ENCODE peak calls at places on chromosomes 2 and 18, in ten cellular contexts. W, K, L, P, T, J, Y, M, D and I are unnamed samples. For H3K27me3, the result is how much of the 10 kb centered on the place peaks cover.

GRCh38 chr2:113283704-113284284 is 5.1 kb upstream of the PAX8 start:
- DNase-seq in W (no peak), K (peak), L (no peak), P (no peak), T (peak), J (peak), Y (peak), M (no peak), D (peak), I (peak)

GRCh38 chr18:72742002-72742401 is 125.8 kb downstream of the NETO1 start:
- DNase-seq in W (no peak), K (no peak), L (no peak), P (no peak), T (no peak), J (no peak), Y (no peak), M (no peak), D (no peak), I (no peak)

GRCh38 chr18:63619661-63620060 is 24.4 kb downstream of the SERPINB4 start:
- DNase-seq in W (no peak), K (no peak), L (no peak), P (no peak), T (peak), J (no peak), Y (no peak), M (no peak), D (no peak), I (peak)

GRCh38 chr2:29218550-29219125 is 103.4 kb downstream of the CLIP4 start:
- DNase-seq in W (no peak), K (no peak), L (no peak), P (no peak), T (no peak), J (no peak), Y (no peak), M (no peak), D (no peak), I (no peak)

GRCh38 chr2:28565720-28566295 is 69.9 kb downstream of the PLB1 start:
- DNase-seq in W (no peak), K (no peak), L (no peak), P (peak), T (no peak), J (no peak), Y (no peak), M (no peak), D (no peak), I (no peak)

GRCh38 chr2:27832396-27832795 is 57.8 kb downstream of the RBKS start:
- DNase-seq in W (no peak), K (no peak), L (no peak), P (no peak), T (peak), J (peak), Y (no peak), M (no peak), D (no peak), I (peak)

GRCh38 chr18:45998244-45998643 is 31.1 kb upstream of the EPG5 start:
- DNase-seq in W (no peak), K (no peak), L (no peak), P (no peak), T (no peak), J (no peak), Y (no peak), M (no peak), D (no peak), I (no peak)

GRCh38 chr2:23924589-23925359 is 2.1 kb downstream of the ATAD2B start:
- DNase-seq in W (no peak), K (no peak), L (no peak), P (no peak), T (no peak), J (no peak), Y (no peak), M (no peak), D (no peak), I (no peak)

GRCh38 chr2:100563407-100564247 is 834 bp downstream of the PDCL3 start:
- DNase-seq in W (no peak), K (peak), L (no peak), P (no peak), T (no peak), J (no peak), Y (no peak), M (no peak), D (no peak), I (no peak)

GRCh38 chr2:232588680-232589585 is 38.4 kb downstream of the EIF4E2 start:
- DNase-seq in W (no peak), K (peak), L (no peak), P (no peak), T (peak), J (peak), Y (peak), M (no peak), D (no peak), I (peak)

GRCh38 chr2:233965032-233965614 is 48.0 kb downstream of the TRPM8 start:
- DNase-seq in W (no peak), K (no peak), L (no peak), P (no peak), T (no peak), J (peak), Y (no peak), M (no peak), D (no peak), I (no peak)

GRCh38 chr2:197278804-197279763 is 31.5 kb downstream of the ANKRD44 start:
- DNase-seq in W (no peak), K (no peak), L (no peak), P (no peak), T (no peak), J (peak), Y (no peak), M (no peak), D (no peak), I (no peak)

GRCh38 chr18:77173274-77174030 is 40.9 kb upstream of the MBP start:
- DNase-seq in W (no peak), K (no peak), L (no peak), P (no peak), T (no peak), J (no peak), Y (no peak), M (no peak), D (no peak), I (no peak)

GRCh38 chr2:128217671-128218070 is 101.0 kb downstream of the HS6ST1 start:
- DNase-seq in W (no peak), K (no peak), L (no peak), P (no peak), T (no peak), J (no peak), Y (no peak), M (no peak), D (no peak), I (no peak)

GRCh38 chr18:50507120-50507590 is 52.7 kb upstream of the MAPK4 start:
- DNase-seq in W (no peak), K (peak), L (no peak), P (peak), T (peak), J (peak), Y (no peak), M (no peak), D (peak), I (peak)

GRCh38 chr2:27322301-27322765 is 564 bp downstream of the MPV17 start:
- DNase-seq in W (no peak), K (peak), L (no peak), P (peak), T (no peak), J (peak), Y (no peak), M (no peak), D (no peak), I (no peak)

GRCh38 chr2:144745424-144745823 is 225.5 kb upstream of the ZEB2 start:
- DNase-seq in W (no peak), K (no peak), L (no peak), P (no peak), T (no peak), J (no peak), Y (no peak), M (no peak), D (no peak), I (no peak)

GRCh38 chr2:25977768-25978167 is 4.5 kb downstream of the KIF3C start:
- DNase-seq in W (no peak), K (no peak), L (no peak), P (no peak), T (peak), J (peak), Y (no peak), M (no peak), D (no peak), I (no peak)

GRCh38 chr2:205557873-205558272 is 124.4 kb upstream of the NRP2 start:
- DNase-seq in W (no peak), K (no peak), L (no peak), P (no peak), T (no peak), J (no peak), Y (no peak), M (no peak), D (no peak), I (no peak)

GRCh38 chr18:77622009-77622692 is 372.5 kb downstream of the GALR1 start:
- DNase-seq in W (no peak), K (no peak), L (peak), P (no peak), T (no peak), J (no peak), Y (no peak), M (no peak), D (no peak), I (no peak)

GRCh38 chr2:196538189-196538588 is 101.3 kb upstream of the CCDC150 start:
- DNase-seq in W (no peak), K (no peak), L (no peak), P (no peak), T (no peak), J (no peak), Y (no peak), M (no peak), D (no peak), I (no peak)

GRCh38 chr2:19753314-19753713 is 148.5 kb downstream of the TTC32 start:
- DNase-seq in W (no peak), K (no peak), L (no peak), P (no peak), T (no peak), J (peak), Y (no peak), M (no peak), D (no peak), I (no peak)

GRCh38 chr18:44729631-44730101 is 49.0 kb downstream of the SETBP1 start:
- DNase-seq in W (no peak), K (no peak), L (peak), P (no peak), T (peak), J (peak), Y (no peak), M (no peak), D (no peak), I (no peak)

DNA sequence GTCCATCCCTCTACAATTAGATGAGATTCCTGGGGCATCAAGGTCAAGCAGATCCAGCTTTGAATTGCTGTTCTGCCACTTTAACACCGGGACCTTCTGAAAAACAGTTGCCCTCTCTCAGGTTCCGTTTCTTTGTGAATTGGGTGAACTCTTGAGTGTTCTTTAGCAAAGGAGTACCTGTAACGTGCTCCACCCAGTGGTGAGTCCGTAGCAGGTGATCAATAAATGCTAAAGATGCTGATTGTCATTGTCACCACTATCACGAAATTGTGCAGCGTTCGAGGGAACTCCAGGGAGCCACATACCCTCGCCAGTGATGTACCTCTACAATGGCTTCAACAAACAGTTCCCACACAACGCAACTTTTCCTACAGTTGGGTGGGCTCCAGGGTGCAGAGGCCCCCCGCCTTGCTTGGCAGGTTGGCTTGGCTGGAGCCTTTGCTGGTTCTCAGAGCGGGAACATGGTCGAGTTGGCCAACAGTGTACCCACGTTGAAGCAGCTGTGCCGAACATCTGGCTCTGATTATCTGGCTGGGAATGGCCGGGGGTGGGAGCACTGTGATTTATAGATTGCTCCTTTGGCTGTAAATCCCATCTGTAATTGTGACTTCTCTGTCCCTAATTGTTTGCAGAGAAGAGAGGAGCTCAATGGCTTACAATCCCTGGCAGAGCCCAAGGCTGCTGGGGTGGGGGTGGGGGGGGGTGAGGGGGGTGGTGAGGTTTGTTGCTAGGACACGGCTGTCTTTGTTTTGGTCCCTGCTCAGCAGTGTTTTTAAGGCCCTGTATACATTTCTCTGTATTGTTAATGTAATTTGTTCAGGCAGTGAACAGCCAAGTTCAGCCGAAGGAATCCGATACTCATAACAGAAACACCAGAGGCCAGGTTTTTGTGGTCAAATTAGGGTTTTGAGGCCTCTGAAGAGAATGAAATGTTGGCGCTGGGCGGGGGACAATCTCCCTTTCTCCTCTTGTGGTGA is 82.2 kb downstream of the TCF7L1 start:
- DNase-seq in W (no peak), K (no peak), L (no peak), P (peak), T (peak), J (peak), Y (no peak), M (no peak), D (no peak), I (no peak)
- H3K27me3 ChIP-seq in W (under half), K (under half), L (under half), P (under half), T (under half), J (under half), Y (under half), M (under half), D (under half), I (under half)

GRCh38 chr2:819121-819520 is 131.5 kb upstream of the SNTG2 start:
- DNase-seq in W (no peak), K (no peak), L (no peak), P (no peak), T (no peak), J (no peak), Y (no peak), M (no peak), D (no peak), I (no peak)
- H3K27me3 ChIP-seq in W (under half), K (under half), L (under half), P (under half), T (under half), J (under half), Y (under half), M (under half), D (under half), I (under half)

GRCh38 chr2:240203842-240204270 is 63.4 kb upstream of the OTOS start:
- DNase-seq in W (no peak), K (no peak), L (no peak), P (no peak), T (no peak), J (no peak), Y (no peak), M (no peak), D (no peak), I (no peak)

GRCh38 chr2:240206630-240207029 is 66.2 kb upstream of the OTOS start:
- DNase-seq in W (no peak), K (no peak), L (no peak), P (no peak), T (no peak), J (no peak), Y (no peak), M (no peak), D (no peak), I (no peak)

GRCh38 chr2:240205763-240206162 is 65.3 kb upstream of the OTOS start:
- DNase-seq in W (no peak), K (no peak), L (no peak), P (no peak), T (no peak), J (no peak), Y (no peak), M (no peak), D (no peak), I (no peak)

GRCh38 chr2:240204431-240205276 is 64.2 kb upstream of the OTOS start:
- DNase-seq in W (no peak), K (no peak), L (no peak), P (no peak), T (no peak), J (no peak), Y (no peak), M (no peak), D (no peak), I (no peak)

GRCh38 chr2:240205348-240205747 is 64.9 kb upstream of the OTOS start:
- DNase-seq in W (no peak), K (no peak), L (no peak), P (peak), T (peak), J (peak), Y (no peak), M (no peak), D (no peak), I (peak)
- H3K27me3 ChIP-seq in W (under half), K (under half), L (under half), P (under half), T (under half), J (under half), Y (under half), M (under half), D (under half), I (under half)

DNA sequence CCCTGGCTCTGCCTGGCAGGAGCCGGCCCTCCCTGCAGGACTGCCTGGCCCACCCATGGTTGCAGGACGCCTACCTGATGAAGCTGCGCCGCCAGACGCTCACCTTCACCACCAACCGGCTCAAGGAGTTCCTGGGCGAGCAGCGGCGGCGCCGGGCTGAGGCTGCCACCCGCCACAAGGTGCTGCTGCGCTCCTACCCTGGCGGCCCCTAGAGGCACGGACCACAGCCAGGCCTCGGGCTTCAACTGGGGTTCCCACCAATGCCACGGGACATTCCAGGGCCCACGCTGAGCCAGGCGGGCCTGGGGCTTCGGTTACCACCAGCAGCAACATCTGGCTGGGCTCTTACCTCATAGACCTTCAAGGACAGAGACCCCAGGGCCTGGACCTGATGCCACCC is 6.1 kb upstream of the GMPPA start:
- DNase-seq in W (no peak), K (no peak), L (no peak), P (peak), T (no peak), J (no peak), Y (no peak), M (no peak), D (no peak), I (no peak)
- H3K27me3 ChIP-seq in W (under half), K (under half), L (under half), P (half or more), T (under half), J (under half), Y (under half), M (under half), D (half or more), I (under half)

DNA sequence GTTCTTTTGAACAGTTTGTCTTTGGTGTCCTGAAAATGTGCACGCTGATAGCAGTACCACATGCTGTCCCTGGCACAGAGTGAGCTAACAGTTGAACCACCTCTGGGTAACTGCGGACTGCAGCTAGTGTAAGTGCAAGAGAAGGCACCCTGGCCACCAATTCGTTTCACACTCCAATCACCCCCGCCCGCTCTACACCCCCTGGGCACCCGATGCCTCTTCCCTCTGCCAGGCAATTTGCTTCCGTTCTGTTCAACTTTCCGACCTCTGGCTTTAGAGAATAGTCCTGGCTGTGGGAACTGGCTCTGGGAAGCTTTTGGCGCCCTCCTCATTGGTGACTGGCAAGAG is 1.4 kb downstream of the DOCK10 start:
- DNase-seq in W (no peak), K (no peak), L (peak), P (no peak), T (no peak), J (peak), Y (no peak), M (no peak), D (no peak), I (no peak)
- H3K27me3 ChIP-seq in W (under half), K (under half), L (under half), P (half or more), T (under half), J (under half), Y (under half), M (under half), D (under half), I (half or more)